ENCODE peak calls at places on chromosomes 11 and 22, in eight cellular contexts. W is transverse colon, U is stomach, K is HepG2, Z is suprapubic skin, F is GM12878, I is H1, V is sigmoid colon. M is an unnamed sample. For H3K36me3, the result is how much of the 10 kb centered on the place peaks cover.

GRCh38 chr22:25759825-25760231 is 17.8 kb downstream of the MYO18B start:
- DNase-seq in W (no peak), U (no peak), K (peak), Z (no peak), F (no peak), I (no peak), V (no peak), M (no peak)

GRCh38 chr11:33545941-33546340 is 154.7 kb downstream of the C11orf91 start:
- DNase-seq in W (no peak), U (no peak), K (no peak), Z (no peak), F (no peak), I (no peak), V (no peak), M (no peak)

GRCh38 chr22:17780116-17780740 is 6.0 kb upstream of the BID start:
- DNase-seq in W (no peak), U (no peak), K (no peak), Z (no peak), F (no peak), I (no peak), V (no peak), M (no peak)

GRCh38 chr11:20125927-20126326 is 34.3 kb downstream of the DBX1 start:
- DNase-seq in W (no peak), U (no peak), K (no peak), Z (no peak), F (no peak), I (no peak), V (no peak), M (no peak)

GRCh38 chr11:38640854-38641253 is 2042.8 kb upstream of the RAG2 start:
- DNase-seq in W (no peak), U (no peak), K (no peak), Z (no peak), F (no peak), I (no peak), V (no peak), M (no peak)

GRCh38 chr22:19927696-19928095 is 13.9 kb upstream of the COMT start:
- DNase-seq in W (no peak), U (no peak), K (no peak), Z (no peak), F (no peak), I (no peak), V (no peak), M (no peak)

GRCh38 chr11:48101044-48101733 is 115.4 kb upstream of the OR4B1 start:
- DNase-seq in W (no peak), U (no peak), K (no peak), Z (no peak), F (no peak), I (no peak), V (no peak), M (peak)

GRCh38 chr22:40540265-40540664 is 96.3 kb downstream of the MRTFA start:
- DNase-seq in W (no peak), U (no peak), K (no peak), Z (no peak), F (no peak), I (no peak), V (no peak), M (no peak)

GRCh38 chr11:113448311-113448666 is 26.9 kb downstream of the DRD2 start:
- DNase-seq in W (no peak), U (no peak), K (no peak), Z (no peak), F (no peak), I (no peak), V (no peak), M (no peak)

GRCh38 chr11:72234514-72234830 is 9.5 kb downstream of the PHOX2A start:
- DNase-seq in W (no peak), U (no peak), K (no peak), Z (peak), F (no peak), I (no peak), V (peak), M (no peak)

GRCh38 chr11:102603091-102603490 is 22.0 kb downstream of the MMP20 start:
- DNase-seq in W (no peak), U (no peak), K (peak), Z (no peak), F (no peak), I (no peak), V (no peak), M (no peak)

GRCh38 chr11:79082920-79083319 is 357.9 kb downstream of the TENM4 start:
- DNase-seq in W (no peak), U (no peak), K (no peak), Z (peak), F (no peak), I (no peak), V (no peak), M (no peak)

GRCh38 chr11:125072210-125072960 is 9.3 kb downstream of the SLC37A2 start:
- DNase-seq in W (peak), U (no peak), K (peak), Z (no peak), F (peak), I (no peak), V (peak), M (no peak)

GRCh38 chr22:42388130-42388797 is 43.9 kb downstream of the NFAM1 start:
- DNase-seq in W (no peak), U (no peak), K (no peak), Z (no peak), F (no peak), I (no peak), V (no peak), M (no peak)

GRCh38 chr11:101692980-101693379 is 109.2 kb upstream of the TRPC6 start:
- DNase-seq in W (no peak), U (no peak), K (no peak), Z (no peak), F (no peak), I (no peak), V (no peak), M (no peak)

GRCh38 chr11:75422248-75423231 is 10.5 kb downstream of the KLHL35 start:
- DNase-seq in W (peak), U (peak), K (peak), Z (peak), F (no peak), I (no peak), V (no peak), M (no peak)

GRCh38 chr11:43399983-43400630 is 41.4 kb downstream of the TTC17 start:
- DNase-seq in W (no peak), U (no peak), K (no peak), Z (no peak), F (no peak), I (no peak), V (no peak), M (no peak)

GRCh38 chr11:92380882-92381281 is 156.3 kb downstream of the FAT3 start:
- DNase-seq in W (no peak), U (no peak), K (no peak), Z (no peak), F (no peak), I (no peak), V (no peak), M (no peak)

GRCh38 chr22:25475554-25476022 is 88.9 kb upstream of the GRK3 start:
- DNase-seq in W (no peak), U (no peak), K (no peak), Z (no peak), F (no peak), I (no peak), V (peak), M (no peak)

GRCh38 chr22:43526117-43526655 is 114.4 kb downstream of the MPPED1 start:
- DNase-seq in W (no peak), U (no peak), K (no peak), Z (no peak), F (no peak), I (no peak), V (peak), M (no peak)

GRCh38 chr11:104152941-104153340 is 11.0 kb downstream of the PDGFD start:
- DNase-seq in W (no peak), U (no peak), K (no peak), Z (no peak), F (no peak), I (no peak), V (no peak), M (no peak)

GRCh38 chr11:798093-798713 is at the start of gene SLC25A22:
- DNase-seq in W (peak), U (peak), K (peak), Z (no peak), F (no peak), I (no peak), V (no peak), M (no peak)

GRCh38 chr22:39719559-39720450 is 149.3 kb downstream of the CACNA1I start:
- DNase-seq in W (no peak), U (no peak), K (no peak), Z (peak), F (no peak), I (no peak), V (no peak), M (no peak)

GRCh38 chr22:40177738-40178416 is at the start of gene TNRC6B:
- DNase-seq in W (peak), U (peak), K (peak), Z (peak), F (peak), I (peak), V (peak), M (peak)

GRCh38 chr22:35306350-35306967 is 6.8 kb downstream of the TOM1 start:
- DNase-seq in W (no peak), U (no peak), K (no peak), Z (no peak), F (no peak), I (no peak), V (no peak), M (no peak)

GRCh38 chr22:36641902-36642640 is 61.5 kb downstream of the CACNG2 start:
- DNase-seq in W (no peak), U (no peak), K (no peak), Z (no peak), F (no peak), I (no peak), V (no peak), M (no peak)

GRCh38 chr22:50672041-50672440 is 582 bp upstream of the SHANK3 start:
- DNase-seq in W (no peak), U (no peak), K (no peak), Z (peak), F (no peak), I (no peak), V (no peak), M (no peak)

GRCh38 chr11:46249103-46249942 is 28.1 kb upstream of the CREB3L1 start:
- DNase-seq in W (no peak), U (no peak), K (no peak), Z (no peak), F (no peak), I (no peak), V (no peak), M (no peak)

GRCh38 chr11:92811341-92811740 is 158.1 kb upstream of the MTNR1B start:
- DNase-seq in W (no peak), U (no peak), K (no peak), Z (no peak), F (no peak), I (no peak), V (no peak), M (peak)

GRCh38 chr11:78150754-78151153 is 11.3 kb upstream of the ALG8 start:
- DNase-seq in W (no peak), U (no peak), K (no peak), Z (no peak), F (no peak), I (no peak), V (no peak), M (no peak)

GRCh38 chr11:120807414-120808150 is 216.3 kb upstream of the TBCEL start:
- DNase-seq in W (no peak), U (no peak), K (peak), Z (no peak), F (no peak), I (no peak), V (no peak), M (no peak)

GRCh38 chr22:27857441-27857840 is 55.9 kb upstream of the MN1 start:
- DNase-seq in W (no peak), U (no peak), K (no peak), Z (no peak), F (no peak), I (no peak), V (no peak), M (no peak)

GRCh38 chr22:32204211-32204855 is 540 bp downstream of the RFPL2 start:
- DNase-seq in W (no peak), U (no peak), K (peak), Z (no peak), F (no peak), I (no peak), V (no peak), M (peak)

DNA sequence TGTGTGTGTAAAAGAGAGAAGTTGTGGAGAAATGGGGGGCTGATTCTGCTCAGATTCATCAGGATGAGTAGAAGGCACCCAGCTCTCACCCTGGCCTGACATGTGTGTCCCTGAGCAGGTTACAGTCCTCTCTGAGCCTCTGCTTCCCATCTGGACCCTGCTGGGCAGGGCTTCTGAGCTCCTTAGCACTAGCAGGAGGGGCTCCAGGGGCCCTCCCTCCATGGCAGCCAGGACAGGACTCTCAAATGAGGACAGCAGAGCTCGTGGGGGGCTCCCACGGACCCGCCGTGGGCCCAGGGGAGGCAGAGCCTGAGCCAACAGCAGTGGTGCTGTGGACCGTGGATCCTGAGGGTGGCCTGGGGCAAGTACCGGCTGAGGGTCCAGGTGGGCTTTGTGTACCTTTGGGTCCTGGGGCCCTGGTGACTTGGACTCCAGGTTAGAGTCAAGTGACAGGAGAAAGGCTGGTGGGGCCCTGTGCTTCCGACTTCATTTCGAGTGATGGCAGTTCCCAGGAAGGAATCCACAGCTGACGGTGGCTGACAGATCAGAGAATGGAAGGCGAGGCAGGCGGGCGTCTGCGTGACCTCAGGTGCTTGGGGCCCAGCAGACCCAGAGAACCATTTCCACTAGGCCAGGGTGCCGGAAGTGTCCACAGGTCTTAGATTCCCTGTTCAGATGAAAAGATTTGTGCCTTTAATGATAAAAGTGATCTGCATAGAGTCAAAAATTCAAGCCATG is 21.9 kb downstream of the NEAT1 start:
- DNase-seq in W (no peak), U (no peak), K (no peak), Z (peak), F (no peak), I (no peak), V (peak), M (peak)
- TF ChIP-seq EP300 in W (no peak), U (no peak), K (no peak), Z (no peak), F (no peak), I (no peak), V (no peak), M (no peak)

GRCh38 chr22:21669026-21669425 is 3.2 kb downstream of the PPIL2 start:
- DNase-seq in W (no peak), U (no peak), K (no peak), Z (no peak), F (no peak), I (no peak), V (no peak), M (no peak)

GRCh38 chr22:21666786-21667185 is 974 bp downstream of the PPIL2 start:
- DNase-seq in W (no peak), U (no peak), K (no peak), Z (no peak), F (no peak), I (no peak), V (no peak), M (no peak)

GRCh38 chr22:21673534-21674321 is 7.9 kb downstream of the PPIL2 start:
- DNase-seq in W (no peak), U (no peak), K (no peak), Z (no peak), F (no peak), I (no peak), V (no peak), M (no peak)

GRCh38 chr22:21674611-21675010 is 8.8 kb downstream of the PPIL2 start:
- DNase-seq in W (no peak), U (no peak), K (no peak), Z (no peak), F (no peak), I (no peak), V (no peak), M (no peak)

DNA sequence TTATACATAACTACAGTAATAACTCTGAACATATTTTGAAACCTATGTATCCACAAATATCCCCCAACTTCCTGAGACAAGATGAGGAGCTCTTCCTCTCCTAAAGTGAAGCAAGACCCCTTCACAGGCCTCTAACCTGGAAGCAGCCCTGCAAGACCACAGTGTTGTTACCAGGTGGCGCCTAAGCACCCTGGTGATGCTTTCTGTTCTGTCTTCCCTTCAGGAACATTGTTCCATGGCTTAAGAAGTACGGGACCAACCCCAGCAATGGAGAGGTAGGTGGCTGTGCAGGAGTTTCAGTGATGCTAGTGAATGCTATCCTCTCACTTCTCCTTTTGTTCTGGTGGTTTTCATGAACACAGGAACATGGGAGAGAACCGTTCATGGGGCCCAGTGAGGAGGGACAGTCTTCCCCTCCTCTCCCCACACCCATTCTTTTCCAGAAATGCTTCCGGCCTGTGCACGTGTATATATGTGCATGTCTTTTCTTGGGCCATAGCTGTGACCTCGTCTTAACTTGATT is 6.4 kb downstream of the PPIL2 start:
- DNase-seq in W (no peak), U (no peak), K (no peak), Z (no peak), F (no peak), I (no peak), V (no peak), M (no peak)
- H3K36me3 ChIP-seq in W (half or more), U (half or more), K (under half), Z (half or more), F (under half), I (under half), V (half or more), M (under half)

GRCh38 chr22:46748948-46749681 is 11.1 kb upstream of the CERK start:
- DNase-seq in W (no peak), U (no peak), K (no peak), Z (no peak), F (no peak), I (no peak), V (peak), M (no peak)
- TF ChIP-seq POLR2AphosphoS5 in W (peak), U (peak), K (no peak), Z (no peak), F (no peak), I (no peak), V (peak), M (peak)

GRCh38 chr22:49023879-49024774 is 803.5 kb downstream of the BRD1 start:
- DNase-seq in W (no peak), U (no peak), K (no peak), Z (peak), F (no peak), I (no peak), V (peak), M (no peak)
- TF ChIP-seq EP300 in W (no peak), U (no peak), K (no peak), Z (no peak), F (no peak), I (no peak), V (no peak), M (no peak)

M was measured in esophagus muscularis mucosa.